ENCODE peak calls at places on chromosomes 12 and 14, in four cellular contexts. One of them, this sample, is unnamed.

GRCh38 chr14:60220084-60220483 is 28.9 kb upstream of the PPM1A start:
- DNase-seq in osteocyte: no peak
- DNase-seq in HFF-Myc: no peak
- DNase-seq in heart right ventricle: no peak
- DNase-seq in this sample: no peak

GRCh38 chr12:50708619-50709018 is 55.3 kb upstream of the ATF1 start:
- DNase-seq in heart right ventricle: no peak
- DNase-seq in osteocyte: no peak
- DNase-seq in HFF-Myc: no peak
- DNase-seq in this sample: no peak

GRCh38 chr14:92659765-92660561 is 88.5 kb downstream of the LGMN start:
- DNase-seq in osteocyte: no peak
- DNase-seq in heart right ventricle: peak
- DNase-seq in HFF-Myc: no peak
- DNase-seq in this sample: no peak

GRCh38 chr12:94037444-94037843 is 110.9 kb upstream of the PLXNC1 start:
- DNase-seq in osteocyte: no peak
- DNase-seq in heart right ventricle: no peak
- DNase-seq in HFF-Myc: no peak
- DNase-seq in this sample: no peak

GRCh38 chr14:104800600-104801283 is at the start of gene ZBTB42:
- DNase-seq in heart right ventricle: peak
- DNase-seq in osteocyte: no peak
- DNase-seq in HFF-Myc: no peak
- DNase-seq in this sample: no peak

GRCh38 chr14:68894123-68894522 is 85.0 kb downstream of the ACTN1 start:
- DNase-seq in HFF-Myc: no peak
- DNase-seq in heart right ventricle: peak
- DNase-seq in osteocyte: no peak
- DNase-seq in this sample: peak

GRCh38 chr14:20781805-20782204 is 737 bp downstream of the RNASE6 start:
- DNase-seq in osteocyte: no peak
- DNase-seq in heart right ventricle: no peak
- DNase-seq in HFF-Myc: no peak
- DNase-seq in this sample: no peak

GRCh38 chr12:34402899-34403705 is 380.8 kb downstream of the ALG10 start:
- DNase-seq in heart right ventricle: peak
- DNase-seq in HFF-Myc: no peak
- DNase-seq in osteocyte: peak
- DNase-seq in this sample: peak

GRCh38 chr14:58904771-58905170 is 267.0 kb downstream of the DACT1 start:
- DNase-seq in heart right ventricle: no peak
- DNase-seq in osteocyte: no peak
- DNase-seq in HFF-Myc: no peak
- DNase-seq in this sample: no peak

GRCh38 chr12:94561943-94562411 is 88.4 kb downstream of the TMCC3 start:
- DNase-seq in HFF-Myc: no peak
- DNase-seq in osteocyte: no peak
- DNase-seq in heart right ventricle: peak
- DNase-seq in this sample: no peak

GRCh38 chr12:102216086-102216691 is 18.6 kb upstream of the PMCH start:
- DNase-seq in heart right ventricle: no peak
- DNase-seq in HFF-Myc: peak
- DNase-seq in osteocyte: no peak
- DNase-seq in this sample: no peak

GRCh38 chr14:101114726-101115481 is 211.4 kb upstream of the RTL1 start:
- DNase-seq in HFF-Myc: no peak
- DNase-seq in osteocyte: peak
- DNase-seq in heart right ventricle: no peak
- DNase-seq in this sample: no peak

GRCh38 chr12:48800971-48801370 is 12.1 kb upstream of the ADCY6 start:
- DNase-seq in HFF-Myc: no peak
- DNase-seq in osteocyte: no peak
- DNase-seq in heart right ventricle: no peak
- DNase-seq in this sample: no peak

GRCh38 chr14:36847366-36847765 is 185.7 kb downstream of the PAX9 start:
- DNase-seq in osteocyte: no peak
- DNase-seq in heart right ventricle: no peak
- DNase-seq in HFF-Myc: no peak
- DNase-seq in this sample: no peak

GRCh38 chr12:67354966-67355365 is 85.8 kb downstream of the CAND1 start:
- DNase-seq in osteocyte: no peak
- DNase-seq in HFF-Myc: no peak
- DNase-seq in heart right ventricle: no peak
- DNase-seq in this sample: no peak

GRCh38 chr12:132438139-132438700 is 51.7 kb upstream of the FBRSL1 start:
- DNase-seq in HFF-Myc: no peak
- DNase-seq in heart right ventricle: no peak
- DNase-seq in osteocyte: no peak
- DNase-seq in this sample: no peak

GRCh38 chr14:55279384-55279783 is 8.2 kb downstream of the FBXO34 start:
- DNase-seq in HFF-Myc: no peak
- DNase-seq in osteocyte: no peak
- DNase-seq in heart right ventricle: no peak
- DNase-seq in this sample: no peak

GRCh38 chr12:111314949-111315539 is 53.9 kb downstream of the PHETA1 start:
- DNase-seq in osteocyte: no peak
- DNase-seq in HFF-Myc: no peak
- DNase-seq in heart right ventricle: no peak
- DNase-seq in this sample: no peak

GRCh38 chr12:5022465-5023061 is 21.1 kb upstream of the KCNA5 start:
- DNase-seq in HFF-Myc: no peak
- DNase-seq in osteocyte: no peak
- DNase-seq in heart right ventricle: peak
- DNase-seq in this sample: no peak

GRCh38 chr12:124321040-124321481 is 26.2 kb downstream of the RFLNA start:
- DNase-seq in heart right ventricle: peak
- DNase-seq in osteocyte: peak
- DNase-seq in HFF-Myc: peak
- DNase-seq in this sample: no peak

GRCh38 chr12:123106640-123107359 is 44.1 kb downstream of the PITPNM2 start:
- DNase-seq in HFF-Myc: no peak
- DNase-seq in heart right ventricle: no peak
- DNase-seq in osteocyte: no peak
- DNase-seq in this sample: no peak

GRCh38 chr14:70648374-70648773 is 6.7 kb downstream of the TTC9 start:
- DNase-seq in osteocyte: no peak
- DNase-seq in HFF-Myc: no peak
- DNase-seq in heart right ventricle: peak
- DNase-seq in this sample: no peak

GRCh38 chr12:115172521-115172920 is 488.5 kb upstream of the TBX3 start:
- DNase-seq in heart right ventricle: no peak
- DNase-seq in HFF-Myc: no peak
- DNase-seq in osteocyte: no peak
- DNase-seq in this sample: no peak

GRCh38 chr14:44897844-44898151 is 63.9 kb downstream of the KLHL28 start:
- DNase-seq in heart right ventricle: no peak
- DNase-seq in osteocyte: no peak
- DNase-seq in HFF-Myc: no peak
- DNase-seq in this sample: no peak

GRCh38 chr12:42124764-42125371 is 19.8 kb downstream of the GXYLT1 start:
- DNase-seq in osteocyte: no peak
- DNase-seq in HFF-Myc: no peak
- DNase-seq in heart right ventricle: no peak
- DNase-seq in this sample: no peak

GRCh38 chr14:32075636-32076277 is 1.3 kb upstream of the ARHGAP5 start:
- DNase-seq in osteocyte: peak
- DNase-seq in HFF-Myc: no peak
- DNase-seq in heart right ventricle: peak
- DNase-seq in this sample: peak

GRCh38 chr12:131915774-131916173 is 13.3 kb upstream of the PUS1 start:
- DNase-seq in heart right ventricle: no peak
- DNase-seq in HFF-Myc: no peak
- DNase-seq in osteocyte: no peak
- DNase-seq in this sample: no peak

DNA sequence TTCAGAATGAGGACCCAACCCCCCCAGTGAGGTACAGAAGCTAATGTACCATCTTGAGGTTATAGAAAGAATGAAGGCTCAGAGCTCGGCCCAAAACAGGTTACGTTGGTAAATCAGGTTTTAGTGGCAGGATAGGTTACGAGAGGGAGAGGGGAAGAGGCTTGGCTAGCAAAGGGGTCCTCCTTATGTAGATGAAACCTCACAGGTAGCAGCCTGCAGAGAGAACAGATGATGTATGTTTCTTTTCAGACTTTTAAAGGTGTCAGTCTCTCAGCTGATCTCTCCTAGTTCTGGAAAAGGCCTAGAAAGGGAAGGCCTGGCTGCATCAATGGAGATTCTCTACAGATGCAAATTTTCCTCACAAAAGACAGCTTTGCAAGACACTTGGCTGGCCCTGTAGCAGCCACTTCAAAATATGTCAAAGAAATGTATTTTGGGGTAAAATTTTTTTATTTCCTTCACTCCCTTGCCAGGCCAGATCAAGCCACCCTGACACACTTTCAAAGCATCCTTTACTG is 71.7 kb upstream of the CPSF6 start:
- DNase-seq in HFF-Myc: no peak
- DNase-seq in osteocyte: no peak
- DNase-seq in heart right ventricle: no peak
- DNase-seq in this sample: no peak
- TF ChIP-seq CTCF in HFF-Myc: no peak
- TF ChIP-seq CTCF in osteocyte: no peak
- TF ChIP-seq CTCF in heart right ventricle: no peak
- TF ChIP-seq CTCF in this sample: no peak

DNA sequence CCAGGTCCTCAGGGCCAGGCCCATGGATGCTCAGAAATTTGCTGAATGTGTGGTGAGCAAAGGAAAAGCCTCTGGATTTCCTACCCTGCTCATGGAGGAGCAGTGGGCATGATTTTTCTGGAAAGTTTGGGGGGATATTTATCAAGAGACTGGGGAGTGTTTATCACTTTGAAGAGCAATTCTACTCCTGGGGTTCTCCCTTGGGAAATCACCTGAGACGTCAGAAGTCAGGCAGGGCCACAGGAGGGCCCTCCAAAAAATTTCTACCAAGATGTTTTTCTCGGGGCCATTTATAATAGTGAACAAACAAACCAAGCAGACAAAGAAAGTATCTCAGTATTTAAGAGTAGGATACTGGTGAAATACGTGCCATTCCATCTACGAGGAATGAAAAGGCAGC is 20.1 kb upstream of the EIF2B2 start:
- DNase-seq in osteocyte: no peak
- DNase-seq in heart right ventricle: no peak
- DNase-seq in HFF-Myc: no peak
- DNase-seq in this sample: no peak
- TF ChIP-seq CTCF in osteocyte: no peak
- TF ChIP-seq CTCF in heart right ventricle: no peak
- TF ChIP-seq CTCF in HFF-Myc: no peak
- TF ChIP-seq CTCF in this sample: no peak

GRCh38 chr12:47361389-47362031 is 281.8 kb upstream of the AMIGO2 start:
- DNase-seq in HFF-Myc: no peak
- DNase-seq in osteocyte: no peak
- DNase-seq in heart right ventricle: peak
- DNase-seq in this sample: no peak
- TF ChIP-seq CTCF in HFF-Myc: no peak
- TF ChIP-seq CTCF in osteocyte: no peak
- TF ChIP-seq CTCF in heart right ventricle: peak
- TF ChIP-seq CTCF in this sample: no peak

DNA sequence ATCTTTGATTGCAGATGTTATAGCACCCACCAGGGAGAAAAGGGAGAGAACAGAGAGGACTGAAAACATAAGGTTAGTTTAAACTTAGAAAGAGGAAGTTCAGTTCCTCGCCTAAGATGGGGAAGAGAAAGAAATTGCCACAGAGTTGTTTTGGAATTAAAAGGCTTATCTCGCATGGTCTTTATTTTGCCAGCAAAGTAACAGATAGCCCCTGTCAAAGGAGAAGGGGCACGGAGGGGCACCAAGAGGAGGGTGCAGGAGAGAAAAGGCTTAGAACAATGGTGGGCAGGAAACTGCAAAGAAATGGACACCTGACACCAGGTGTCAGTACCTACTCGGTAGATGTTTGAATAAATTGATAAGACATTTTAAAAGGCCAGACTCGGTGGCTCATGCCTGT is 17.8 kb upstream of the OXA1L start:
- DNase-seq in osteocyte: no peak
- DNase-seq in heart right ventricle: no peak
- DNase-seq in HFF-Myc: no peak
- DNase-seq in this sample: no peak
- TF ChIP-seq CTCF in osteocyte: no peak
- TF ChIP-seq CTCF in heart right ventricle: no peak
- TF ChIP-seq CTCF in HFF-Myc: no peak
- TF ChIP-seq CTCF in this sample: no peak

GRCh38 chr14:66177935-66178334 is 308.2 kb upstream of the CCDC196 start:
- DNase-seq in HFF-Myc: no peak
- DNase-seq in osteocyte: no peak
- DNase-seq in heart right ventricle: no peak
- DNase-seq in this sample: no peak
- TF ChIP-seq CTCF in HFF-Myc: no peak
- TF ChIP-seq CTCF in osteocyte: no peak
- TF ChIP-seq CTCF in heart right ventricle: no peak
- TF ChIP-seq CTCF in this sample: no peak